ENCODE peak calls at places on chromosomes 12 and 14, in nine cellular contexts. S is HFF-Myc; U is heart left ventricle; Y is CD8-positive, alpha-beta memory T cell; H is lower lobe of right lung; F is uterus; C is psoas muscle; N is astrocyte of the cerebellum; A is astrocyte of the spinal cord. B is an unnamed sample.

GRCh38 chr12:50107416-50108268 is 3.8 kb downstream of the GPD1 start:
- DNase-seq in C (no peak), Y (no peak), H (no peak), N (no peak), S (no peak), A (no peak), F (no peak), U (no peak), B (no peak)

GRCh38 chr14:51022769-51023168 is 72.1 kb downstream of the TRIM9 start:
- DNase-seq in U (no peak), N (no peak), Y (no peak), F (no peak), A (no peak), H (no peak), S (no peak), C (no peak), B (no peak)

GRCh38 chr12:50505945-50506344 is 1.2 kb downstream of the DIP2B start:
- DNase-seq in Y (no peak), A (peak), S (no peak), H (no peak), N (no peak), U (no peak), C (no peak), F (no peak), B (peak)

GRCh38 chr12:97659117-97659880 is 196.7 kb downstream of the RMST start:
- DNase-seq in C (no peak), N (no peak), S (no peak), U (no peak), Y (no peak), A (no peak), F (no peak), H (no peak), B (no peak)

GRCh38 chr12:116832353-116832752 is 48.9 kb downstream of the HRK start:
- DNase-seq in S (peak), F (no peak), A (no peak), C (no peak), N (no peak), U (no peak), H (no peak), Y (no peak), B (no peak)

GRCh38 chr12:46675736-46676135 is 150.1 kb downstream of the SLC38A4 start:
- DNase-seq in H (peak), F (no peak), Y (no peak), A (peak), C (no peak), S (no peak), N (peak), U (no peak), B (peak)

GRCh38 chr14:96407980-96408570 is 16.1 kb downstream of the AK7 start:
- DNase-seq in H (no peak), C (no peak), F (no peak), N (no peak), S (no peak), A (no peak), Y (no peak), U (no peak), B (no peak)

GRCh38 chr12:82203076-82203475 is 155.1 kb downstream of the CCDC59 start:
- DNase-seq in S (no peak), U (no peak), F (no peak), N (no peak), Y (no peak), H (no peak), A (no peak), C (no peak), B (no peak)

GRCh38 chr14:39339003-39339402 is 93.2 kb downstream of the FBXO33 start:
- DNase-seq in U (no peak), S (no peak), N (peak), C (no peak), Y (no peak), A (peak), H (no peak), F (no peak), B (no peak)

GRCh38 chr14:64930085-64930843 is 12.3 kb downstream of the GPX2 start:
- DNase-seq in F (no peak), N (no peak), Y (no peak), C (no peak), S (no peak), H (no peak), A (no peak), U (no peak), B (no peak)

GRCh38 chr12:109679716-109680520 is 33.7 kb upstream of the FAM222A start:
- DNase-seq in Y (no peak), H (no peak), F (no peak), S (no peak), A (no peak), N (no peak), C (no peak), U (no peak), B (peak)

GRCh38 chr14:31944256-31945073 is 132.6 kb upstream of the ARHGAP5 start:
- DNase-seq in N (no peak), U (no peak), S (no peak), C (no peak), A (no peak), F (no peak), H (no peak), Y (no peak), B (no peak)

GRCh38 chr14:98864211-98864610 is 407.8 kb downstream of the BCL11B start:
- DNase-seq in U (no peak), N (no peak), F (no peak), Y (no peak), S (no peak), A (no peak), H (no peak), C (no peak), B (no peak)

GRCh38 chr14:79627058-79627457 is 584.2 kb downstream of the DIO2 start:
- DNase-seq in S (no peak), N (no peak), Y (no peak), C (no peak), F (no peak), U (no peak), A (no peak), H (no peak), B (no peak)

GRCh38 chr14:58297412-58297761 is 968 bp upstream of the ARID4A start:
- DNase-seq in F (no peak), H (peak), C (peak), A (no peak), S (no peak), Y (no peak), U (no peak), N (peak), B (peak)

GRCh38 chr14:51431033-51431709 is 191.1 kb downstream of the TMX1 start:
- DNase-seq in S (no peak), A (no peak), C (no peak), H (no peak), U (no peak), N (no peak), F (no peak), Y (no peak), B (no peak)

GRCh38 chr14:72809063-72809462 is 84.8 kb downstream of the DPF3 start:
- DNase-seq in U (no peak), Y (no peak), F (no peak), S (no peak), C (no peak), N (no peak), H (no peak), A (no peak), B (no peak)

GRCh38 chr12:132620893-132621656 is 2.5 kb downstream of the P2RX2 start:
- DNase-seq in N (no peak), C (peak), A (no peak), S (no peak), Y (peak), U (no peak), F (no peak), H (no peak), B (no peak)

GRCh38 chr14:55845963-55846851 is 266.2 kb downstream of the KTN1 start:
- DNase-seq in C (no peak), Y (no peak), U (no peak), N (no peak), S (no peak), H (no peak), F (no peak), A (no peak), B (no peak)

GRCh38 chr12:102616692-102617091 is 136.3 kb upstream of the IGF1 start:
- DNase-seq in C (no peak), S (no peak), U (no peak), A (no peak), N (no peak), H (no peak), F (no peak), Y (no peak), B (no peak)

GRCh38 chr14:96239759-96240158 is 16.3 kb upstream of the BDKRB1 start:
- DNase-seq in Y (no peak), H (no peak), F (no peak), A (no peak), N (no peak), U (no peak), S (no peak), C (no peak), B (no peak)

GRCh38 chr14:54564071-54564798 is 2.7 kb upstream of the SAMD4A start:
- DNase-seq in A (peak), F (no peak), N (peak), Y (no peak), C (no peak), U (no peak), H (no peak), S (no peak), B (no peak)

GRCh38 chr14:53412819-53413664 is 259.9 kb upstream of the DDHD1 start:
- DNase-seq in H (no peak), A (no peak), C (no peak), F (no peak), S (no peak), N (no peak), U (no peak), Y (no peak), B (no peak)

GRCh38 chr12:120367252-120367923 is 1.6 kb downstream of the MSI1 start:
- DNase-seq in F (no peak), A (no peak), U (no peak), Y (no peak), H (no peak), S (no peak), C (no peak), N (no peak), B (no peak)

GRCh38 chr12:8088574-8088973 is 6.5 kb downstream of the NECAP1 start:
- DNase-seq in S (no peak), Y (peak), H (no peak), N (no peak), A (no peak), F (no peak), C (no peak), U (no peak), B (no peak)

GRCh38 chr14:85178869-85179268 is 351.1 kb upstream of the FLRT2 start:
- DNase-seq in F (no peak), A (no peak), N (no peak), Y (no peak), S (no peak), C (no peak), U (no peak), H (no peak), B (no peak)

GRCh38 chr14:92926180-92926845 is 3.4 kb downstream of the CHGA start:
- DNase-seq in A (no peak), U (no peak), S (no peak), C (no peak), F (no peak), Y (no peak), H (no peak), N (no peak), B (no peak)

GRCh38 chr14:20692111-20692751 is 3.7 kb downstream of the ANG start:
- DNase-seq in N (no peak), H (no peak), S (no peak), F (no peak), A (no peak), U (no peak), Y (no peak), C (no peak), B (no peak)

GRCh38 chr12:57775563-57776246 is 3.3 kb downstream of the EEF1AKMT3 start:
- DNase-seq in F (no peak), Y (no peak), S (no peak), H (no peak), C (no peak), A (no peak), N (no peak), U (no peak), B (no peak)

GRCh38 chr12:127570793-127571360 is 696.1 kb upstream of the TMEM132C start:
- DNase-seq in N (no peak), C (no peak), U (no peak), A (no peak), S (no peak), H (no peak), Y (no peak), F (no peak), B (no peak)
- H3K4me3 ChIP-seq in N (no peak), C (no peak), U (no peak), A (no peak), S (no peak), H (no peak), Y (no peak), F (no peak), B (no peak)

GRCh38 chr12:6950944-6951540 is at the start of gene PTPN6:
- DNase-seq in F (no peak), Y (peak), N (no peak), H (peak), A (no peak), C (peak), U (peak), S (no peak), B (no peak)
- H3K4me3 ChIP-seq in F (peak), Y (peak), N (no peak), H (peak), A (no peak), C (peak), U (peak), S (no peak), B (no peak)

DNA sequence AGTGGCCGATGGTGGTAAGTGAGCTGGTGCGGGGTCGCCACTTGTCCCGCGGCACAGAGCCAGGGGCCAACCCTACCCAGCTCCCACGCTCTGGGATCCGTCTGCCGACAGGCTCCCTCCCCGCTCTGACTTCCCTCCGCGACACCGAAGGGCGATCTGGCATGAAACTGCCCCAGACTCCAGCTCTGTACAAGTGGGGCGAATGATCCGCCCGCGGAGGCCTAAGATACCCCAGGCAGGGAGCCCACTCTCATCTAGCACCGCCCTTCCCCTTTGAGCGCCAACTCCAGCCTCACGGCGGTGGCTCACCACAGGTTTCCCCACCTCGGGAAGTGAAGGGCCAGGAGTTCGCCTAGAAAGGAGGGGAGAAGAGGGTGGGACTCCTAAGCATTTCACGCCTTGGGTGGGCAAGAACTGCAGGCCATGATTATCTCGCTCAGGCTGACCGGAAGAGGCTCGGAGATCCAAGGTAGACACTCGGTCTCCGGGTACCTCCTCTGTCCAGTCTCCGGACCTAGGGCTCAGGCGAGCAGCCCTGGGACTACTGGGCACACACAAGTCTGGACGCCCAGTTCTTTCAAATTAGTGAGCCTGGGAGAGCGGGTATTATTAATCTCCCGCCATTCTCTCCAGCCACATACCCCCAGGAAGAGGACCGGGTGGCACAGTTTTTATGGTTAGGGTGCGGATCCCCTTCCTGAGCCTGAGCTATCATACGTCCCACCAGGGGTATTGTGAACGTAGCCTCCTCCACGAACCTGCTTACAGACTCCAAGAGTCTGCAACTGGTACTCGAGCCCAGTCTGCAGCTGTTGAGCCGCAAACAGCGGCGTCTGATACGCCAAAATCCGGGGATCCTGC is 849 bp downstream of the WNT1 start:
- DNase-seq in F (no peak), A (no peak), U (no peak), C (no peak), Y (no peak), N (no peak), S (no peak), H (no peak), B (no peak)
- H3K4me3 ChIP-seq in F (no peak), A (no peak), U (peak), C (peak), Y (peak), N (no peak), S (no peak), H (peak), B (peak)

GRCh38 chr14:101482066-101482465 is 79.2 kb upstream of the DIO3 start:
- DNase-seq in C (no peak), F (no peak), N (no peak), S (no peak), U (no peak), Y (no peak), H (no peak), A (no peak), B (no peak)
- H3K4me3 ChIP-seq in C (no peak), F (no peak), N (no peak), S (no peak), U (no peak), Y (no peak), H (no peak), A (no peak), B (no peak)

B was measured in testis.